ENCODE peak calls at places on chromosomes 6 and 20, in four cellular contexts. Z is IMR-90, Y is endothelial cell of umbilical vein, S is K562. E is an unnamed sample.
A peak's percentile ranks its signal among the peaks of the same experiment; 100 is the strongest.

GRCh38 chr6:78910611-78911134 is 43.3 kb downstream of the IRAK1BP1 start:
- DNase-seq in Y (peak; percentile 28), Z (no peak), S (no peak), E (no peak)

GRCh38 chr6:45504947-45505346 is 127.2 kb upstream of the SUPT3H start:
- DNase-seq in Y (peak; percentile 50), S (no peak), Z (peak; percentile 98), E (no peak)

GRCh38 chr6:69421270-69421669 is 375.5 kb downstream of the LMBRD1 start:
- DNase-seq in Z (no peak), S (no peak), Y (no peak), E (no peak)

GRCh38 chr6:28597217-28597835 is 71.6 kb downstream of the GPX5 start:
- DNase-seq in Y (peak; percentile 48), Z (peak; percentile 68), S (no peak), E (no peak)

GRCh38 chr6:128068110-128068460 is 167.2 kb upstream of the THEMIS start:
- DNase-seq in Z (no peak), Y (no peak), S (no peak), E (no peak)

GRCh38 chr6:168925671-168926070 is 328.0 kb downstream of the THBS2 start:
- DNase-seq in S (no peak), Y (no peak), Z (no peak), E (no peak)

GRCh38 chr6:2148748-2149147 is 96.7 kb downstream of the GMDS start:
- DNase-seq in Y (no peak), S (no peak), Z (no peak), E (no peak)

GRCh38 chr6:26331809-26332226 is 33.2 kb upstream of the BTN3A2 start:
- DNase-seq in Z (no peak), S (peak; percentile 69), Y (no peak), E (no peak)

GRCh38 chr6:75204959-75205775 is 686 bp downstream of the COL12A1 start:
- DNase-seq in Z (peak; percentile 82), Y (peak; percentile 46), S (no peak), E (no peak)

GRCh38 chr6:123323419-123324329 is 313.1 kb downstream of the TRDN start:
- DNase-seq in Y (no peak), S (no peak), Z (no peak), E (no peak)

GRCh38 chr6:6676910-6677441 is 88.5 kb downstream of the LY86 start:
- DNase-seq in Y (peak; percentile 91), Z (peak; percentile 69), S (peak; percentile 75), E (no peak)

GRCh38 chr6:121630716-121631115 is 195.3 kb downstream of the GJA1 start:
- DNase-seq in Z (no peak), S (no peak), Y (peak; percentile 80), E (peak; percentile 56)

GRCh38 chr6:112941613-112942012 is 594.5 kb downstream of the RFPL4B start:
- DNase-seq in Y (no peak), Z (peak; percentile 17), S (no peak), E (no peak)

GRCh38 chr20:50750145-50750671 is 18.8 kb downstream of the PARD6B start:
- DNase-seq in Z (no peak), Y (no peak), S (no peak), E (no peak)

GRCh38 chr20:34744340-34744739 is 40.2 kb downstream of the TP53INP2 start:
- DNase-seq in S (no peak), Z (no peak), Y (no peak), E (no peak)

DNA sequence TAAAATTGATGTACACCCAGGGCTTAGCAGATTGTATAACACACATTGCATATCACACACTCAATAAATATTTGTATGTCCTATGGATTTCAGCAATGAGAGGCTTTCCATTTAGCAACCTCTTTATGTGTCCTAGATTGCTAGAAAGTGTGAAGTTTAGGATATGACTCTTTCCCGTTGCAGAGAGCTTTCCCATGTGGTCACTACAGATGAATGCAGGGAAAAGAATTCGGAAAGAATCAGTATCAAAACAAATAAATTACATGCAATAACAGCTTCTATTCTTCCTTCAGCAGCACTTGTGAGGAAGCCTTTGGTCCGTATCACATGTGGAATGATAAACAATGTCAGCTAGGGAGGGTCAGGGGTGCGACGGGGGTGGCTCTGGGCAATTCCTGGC is 870.1 kb downstream of the C6orf118 start:
- DNase-seq in Z (no peak), S (no peak), Y (peak; percentile 53), E (no peak)
- H3K9me1 ChIP-seq in Z (no peaks in the 10 kb centered on the region), S (no peaks in the 10 kb centered on the region), Y (no peaks in the 10 kb centered on the region), E (no peaks in the 10 kb centered on the region)

GRCh38 chr6:156876302-156876701 is 99.1 kb downstream of the ARID1B start:
- DNase-seq in Z (no peak), S (peak; percentile 28), Y (no peak), E (no peak)
- TF ChIP-seq CTCF in Z (peak; percentile 22), S (peak; percentile 68), Y (peak; percentile 34), E (peak; percentile 25)

GRCh38 chr6:58419321-58419720 is 1101.9 kb downstream of the PRIM2 start:
- DNase-seq in Y (no peak), Z (no peak), S (no peak), E (no peak)
- H3K9me3 ChIP-seq in Y (no peaks in the 10 kb centered on the region), Z (no peaks in the 10 kb centered on the region), S (no peaks in the 10 kb centered on the region), E (no peaks in the 10 kb centered on the region)

GRCh38 chr6:83974409-83975050 is 59.0 kb upstream of the MRAP2 start:
- DNase-seq in S (peak; percentile 84), Y (peak; percentile 92), Z (no peak), E (no peak)

GRCh38 chr6:83978324-83978734 is 55.2 kb upstream of the MRAP2 start:
- DNase-seq in Y (peak; percentile 62), Z (no peak), S (no peak), E (no peak)

GRCh38 chr6:83978997-83979396 is 54.6 kb upstream of the MRAP2 start:
- DNase-seq in S (no peak), Y (no peak), Z (no peak), E (no peak)

GRCh38 chr6:83976871-83977270 is 56.7 kb upstream of the MRAP2 start:
- DNase-seq in Y (no peak), Z (no peak), S (peak; percentile 27), E (no peak)

GRCh38 chr6:83976037-83976755 is 57.4 kb upstream of the MRAP2 start:
- DNase-seq in Y (peak; percentile 50), Z (no peak), S (no peak), E (no peak)
- H3K9me1 ChIP-seq in Y (no peaks in the 10 kb centered on the region), Z (no peaks in the 10 kb centered on the region), S (no peaks in the 10 kb centered on the region), E (no peaks in the 10 kb centered on the region)

GRCh38 chr20:62652051-62652893 is 10.0 kb downstream of the SLCO4A1 start:
- DNase-seq in Y (peak; percentile 96), S (peak; percentile 61), Z (peak; percentile 99), E (peak; percentile 63)
- TF ChIP-seq CTCF in Y (no peak), S (no peak), Z (no peak), E (no peak)

GRCh38 chr6:30282522-30282921 is 44.2 kb upstream of the TRIM39 start:
- DNase-seq in Y (no peak), S (no peak), Z (no peak), E (no peak)

GRCh38 chr6:30287139-30287538 is 39.6 kb upstream of the TRIM39 start:
- DNase-seq in S (no peak), Z (no peak), Y (no peak), E (no peak)

GRCh38 chr6:30283761-30284160 is 43.0 kb upstream of the TRIM39 start:
- DNase-seq in S (no peak), Z (no peak), Y (no peak), E (no peak)
- H3K9me3 ChIP-seq in S (peaks cover 35% of the 10 kb centered on the region), Z (peaks cover 30% of the 10 kb centered on the region), Y (peaks cover 12% of the 10 kb centered on the region), E (peaks cover 17% of the 10 kb centered on the region)

GRCh38 chr6:116528800-116529199 is 16.7 kb downstream of the TRAPPC3L start:
- DNase-seq in Z (peak; percentile 28), S (no peak), Y (peak; percentile 67), E (no peak)

GRCh38 chr6:116530436-116530835 is 15.0 kb downstream of the TRAPPC3L start:
- DNase-seq in Y (no peak), Z (peak; percentile 79), S (no peak), E (no peak)

GRCh38 chr6:116533233-116533957 is 12.1 kb downstream of the TRAPPC3L start:
- DNase-seq in S (no peak), Y (no peak), Z (no peak), E (no peak)

GRCh38 chr6:116529466-116529969 is 16.0 kb downstream of the TRAPPC3L start:
- DNase-seq in Z (no peak), S (no peak), Y (no peak), E (no peak)

DNA sequence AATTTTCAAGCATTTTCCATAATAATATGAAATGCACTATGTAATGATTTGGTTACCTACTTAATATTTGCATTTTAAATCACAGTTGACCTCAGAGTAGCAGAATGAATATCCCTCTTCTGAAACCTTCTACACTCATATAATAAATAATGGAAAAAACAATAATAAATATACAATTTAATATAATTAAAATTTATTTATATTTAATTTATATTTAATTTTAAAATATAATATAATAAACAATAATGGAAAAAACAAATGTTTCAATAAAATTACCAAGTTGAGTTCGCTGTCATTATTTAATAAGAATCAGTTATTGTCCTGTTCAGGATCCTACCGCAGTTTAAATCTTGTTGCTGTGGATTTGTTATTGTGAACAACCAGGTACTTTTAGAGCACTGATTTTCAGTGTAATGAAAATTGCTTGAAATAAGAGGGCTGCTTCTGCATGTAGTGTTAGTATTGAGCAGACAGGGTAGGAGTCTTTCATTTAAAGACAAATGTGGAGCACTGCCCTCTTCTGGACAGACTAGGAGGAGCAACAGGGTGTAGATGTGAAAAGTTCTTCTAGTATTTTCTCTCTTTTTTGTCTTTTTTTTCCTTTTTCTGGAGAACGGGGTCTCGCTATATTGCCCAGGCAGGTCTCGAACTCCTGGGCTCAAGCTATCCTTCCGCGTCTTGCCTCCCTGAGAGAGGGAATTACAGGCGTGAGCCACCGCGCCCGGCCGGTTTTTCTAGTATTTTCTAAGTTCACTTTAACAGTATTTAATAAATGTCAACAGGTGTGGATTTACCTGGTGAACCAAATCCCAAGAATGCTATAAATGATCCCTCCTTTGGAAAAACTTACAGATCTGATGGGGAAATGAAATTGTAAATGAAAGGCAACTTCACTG is 13.6 kb downstream of the TRAPPC3L start:
- DNase-seq in Y (peak; percentile 86), Z (peak; percentile 82), S (peak; percentile 68), E (no peak)
- H3K9me1 ChIP-seq in Y (no peaks in the 10 kb centered on the region), Z (peaks cover 15% of the 10 kb centered on the region), S (no peaks in the 10 kb centered on the region), E (no peaks in the 10 kb centered on the region)

DNA sequence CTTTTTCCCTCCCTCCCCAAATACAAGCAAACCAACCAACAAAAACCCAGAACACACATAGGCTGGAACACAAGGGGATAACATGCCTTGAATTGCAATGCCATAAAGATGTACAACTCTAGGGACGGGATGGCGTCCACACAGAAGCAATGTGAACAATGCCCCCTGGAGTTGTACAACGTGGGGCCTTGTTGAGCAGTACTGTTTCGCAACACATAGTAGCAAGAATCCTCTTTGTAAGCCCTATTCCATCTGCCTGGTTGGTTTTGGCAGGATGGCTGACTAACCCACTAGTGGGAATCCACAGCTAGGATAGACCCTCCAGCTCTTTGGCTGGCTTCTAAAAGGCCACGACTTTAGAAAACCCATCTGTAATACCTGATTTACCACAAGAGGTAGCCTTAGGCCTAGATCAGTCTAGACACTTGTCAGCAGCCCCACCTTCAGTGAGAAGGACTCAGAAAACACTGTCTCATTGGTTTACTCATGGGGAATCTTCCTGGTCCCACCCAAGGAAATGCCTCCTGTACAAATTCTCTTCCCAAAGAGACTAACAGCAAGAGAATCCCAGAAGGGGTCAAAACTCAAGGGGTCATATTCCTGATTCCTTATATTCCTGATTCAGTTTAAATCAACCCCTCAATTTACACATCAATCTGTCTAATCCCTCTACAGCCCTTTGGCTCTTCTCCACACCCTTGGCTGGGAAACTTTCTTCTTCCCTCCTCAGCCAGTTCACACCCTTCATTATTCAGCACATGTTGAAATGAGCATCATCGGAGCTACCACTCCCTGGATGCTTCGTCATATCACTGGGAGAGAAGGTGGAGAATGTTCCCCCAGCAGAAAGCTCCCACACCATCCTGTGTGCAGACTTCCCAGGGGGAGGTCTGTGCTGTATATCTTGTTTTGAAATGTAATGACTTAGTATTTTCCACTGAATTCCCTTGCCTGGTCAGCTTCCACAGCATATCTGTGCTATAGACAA is 622.4 kb upstream of the FLRT3 start:
- DNase-seq in Y (no peak), Z (no peak), S (no peak), E (peak; percentile 15)
- TF ChIP-seq CTCF in Y (no peak), Z (no peak), S (no peak), E (peak; percentile 12)